ENCODE peak calls at places on chromosome X, in eight cellular contexts. I is mammary epithelial cell, P is pancreas, E is OCI-LY7, H is mesenchymal stem cell, S is heart right ventricle, U is fibroblast of lung, Z is BE2C. W is an unnamed sample.

GRCh38 chrX:36159254-36159653 is 239.7 kb downstream of the CFAP47 start:
- DNase-seq in I (no peak), P (no peak), E (no peak), H (no peak), S (no peak), U (no peak), Z (no peak), W (no peak)

GRCh38 chrX:47540754-47541538 is 20.1 kb upstream of the ARAF start:
- DNase-seq in I (peak; percentile 80), P (peak; percentile 68), E (no peak), H (peak; percentile 94), S (peak; percentile 39), U (peak; percentile 93), Z (peak; percentile 74), W (peak; percentile 78)

GRCh38 chrX:44748014-44748413 is 95.8 kb upstream of the DUSP21 start:
- DNase-seq in I (peak; percentile 57), P (no peak), E (no peak), H (peak; percentile 23), S (no peak), U (peak; percentile 7), Z (no peak), W (no peak)

GRCh38 chrX:1903380-1903935 is 288.6 kb downstream of the ASMT start:
- DNase-seq in I (no peak), P (no peak), E (no peak), H (peak; percentile 1), S (no peak), U (no peak), Z (no peak), W (no peak)

GRCh38 chrX:132292753-132293152 is 73.5 kb upstream of the RAP2C start:
- DNase-seq in I (peak; percentile 49), P (no peak), E (peak; percentile 61), H (peak; percentile 59), S (no peak), U (peak; percentile 73), Z (peak; percentile 19), W (peak; percentile 6)

GRCh38 chrX:129780441-129781105 is 824 bp downstream of the SASH3 start:
- DNase-seq in I (no peak), P (no peak), E (no peak), H (no peak), S (no peak), U (no peak), Z (no peak), W (no peak)

GRCh38 chrX:129984196-129984962 is 1.9 kb downstream of the BCORL1 start:
- DNase-seq in I (no peak), P (peak; percentile 43), E (peak; percentile 14), H (no peak), S (peak; percentile 40), U (no peak), Z (peak; percentile 38), W (no peak)

GRCh38 chrX:14039344-14039743 is 9.7 kb upstream of the GEMIN8 start:
- DNase-seq in I (peak; percentile 25), P (peak; percentile 35), E (peak; percentile 59), H (peak; percentile 29), S (no peak), U (peak; percentile 45), Z (peak; percentile 42), W (peak; percentile 12)

GRCh38 chrX:110924871-110925270 is 129.3 kb upstream of the CHRDL1 start:
- DNase-seq in I (no peak), P (no peak), E (no peak), H (no peak), S (no peak), U (no peak), Z (no peak), W (no peak)

GRCh38 chrX:121641560-121641959 is 594.1 kb downstream of the GLUD2 start:
- DNase-seq in I (peak; percentile 53), P (no peak), E (no peak), H (no peak), S (no peak), U (no peak), Z (no peak), W (no peak)

GRCh38 chrX:19670854-19671620 is 155.7 kb upstream of the MAP3K15 start:
- DNase-seq in I (peak; percentile 86), P (no peak), E (no peak), H (peak; percentile 87), S (peak; percentile 18), U (peak; percentile 81), Z (no peak), W (no peak)

GRCh38 chrX:23826653-23827052 is 43.7 kb downstream of the SAT1 start:
- DNase-seq in I (no peak), P (no peak), E (no peak), H (no peak), S (no peak), U (no peak), Z (no peak), W (no peak)

GRCh38 chrX:133985164-133986007 is at the start of gene GPC3:
- DNase-seq in I (peak; percentile 2), P (peak; percentile 53), E (no peak), H (peak; percentile 62), S (peak; percentile 16), U (peak; percentile 33), Z (peak; percentile 76), W (peak; percentile 19)

GRCh38 chrX:2767631-2768455 is 16.0 kb downstream of the XG start:
- DNase-seq in I (peak; percentile 28), P (no peak), E (no peak), H (peak; percentile 79), S (peak; percentile 30), U (no peak), Z (no peak), W (no peak)

GRCh38 chrX:33106737-33107136 is 104.6 kb downstream of the DMD start:
- DNase-seq in I (no peak), P (no peak), E (peak; percentile 22), H (no peak), S (no peak), U (no peak), Z (no peak), W (no peak)

DNA sequence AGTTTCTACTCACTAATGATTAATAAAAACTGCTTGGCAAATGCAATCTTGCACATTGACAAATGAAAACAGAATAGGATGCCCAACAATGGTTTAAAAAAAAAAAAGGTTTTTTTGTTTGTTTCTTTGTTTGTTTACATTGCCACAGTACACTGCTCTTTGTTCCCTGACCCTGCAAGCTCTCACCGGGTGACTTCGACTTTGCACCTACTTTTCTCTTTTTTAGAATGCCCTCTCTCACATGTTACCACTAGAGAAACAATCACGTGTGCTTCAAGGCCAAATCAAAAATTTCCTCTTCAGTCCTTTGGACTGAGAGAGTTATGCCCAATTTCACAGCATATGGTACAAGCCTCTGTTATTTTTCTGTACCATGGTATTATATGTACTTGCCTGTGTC is 101.5 kb downstream of the DMD start:
- DNase-seq in I (no peak), P (no peak), E (no peak), H (no peak), S (no peak), U (no peak), Z (no peak), W (no peak)
- H3K4me1 ChIP-seq in I (no peaks in the 10 kb centered on the region), P (no peaks in the 10 kb centered on the region), E (peaks cover 17% of the 10 kb centered on the region), H (no peaks in the 10 kb centered on the region), S (no peaks in the 10 kb centered on the region), U (no peaks in the 10 kb centered on the region), Z (no peaks in the 10 kb centered on the region), W (no peaks in the 10 kb centered on the region)

GRCh38 chrX:357035-357692 is 29.5 kb downstream of the PPP2R3B start:
- DNase-seq in I (no peak), P (no peak), E (no peak), H (no peak), S (no peak), U (no peak), Z (no peak), W (no peak)
- H3K36me3 ChIP-seq in I (peaks cover 2% of the 10 kb centered on the region), P (no peaks in the 10 kb centered on the region), E (peaks cover 98% of the 10 kb centered on the region), H (peaks cover 16% of the 10 kb centered on the region), S (peaks cover 35% of the 10 kb centered on the region), U (no peaks in the 10 kb centered on the region), Z (no peaks in the 10 kb centered on the region), W (no peaks in the 10 kb centered on the region)

GRCh38 chrX:39204349-39204748 is 403.1 kb downstream of the MID1IP1 start:
- DNase-seq in I (no peak), P (no peak), E (no peak), H (no peak), S (no peak), U (no peak), Z (no peak), W (no peak)

GRCh38 chrX:39203427-39203826 is 402.2 kb downstream of the MID1IP1 start:
- DNase-seq in I (no peak), P (no peak), E (no peak), H (no peak), S (no peak), U (no peak), Z (no peak), W (no peak)

GRCh38 chrX:39204945-39205344 is 403.7 kb downstream of the MID1IP1 start:
- DNase-seq in I (no peak), P (no peak), E (no peak), H (peak; percentile 1), S (no peak), U (no peak), Z (no peak), W (no peak)

GRCh38 chrX:39205467-39205866 is 404.2 kb downstream of the MID1IP1 start:
- DNase-seq in I (no peak), P (no peak), E (no peak), H (peak; percentile 1), S (no peak), U (no peak), Z (no peak), W (no peak)

GRCh38 chrX:39206746-39207145 is 405.5 kb downstream of the MID1IP1 start:
- DNase-seq in I (no peak), P (no peak), E (no peak), H (no peak), S (no peak), U (no peak), Z (no peak), W (no peak)
- H3K4me1 ChIP-seq in I (peaks cover 4% of the 10 kb centered on the region), P (no peaks in the 10 kb centered on the region), E (no peaks in the 10 kb centered on the region), H (no peaks in the 10 kb centered on the region), S (no peaks in the 10 kb centered on the region), U (no peaks in the 10 kb centered on the region), Z (no peaks in the 10 kb centered on the region), W (no peaks in the 10 kb centered on the region)

GRCh38 chrX:550514-550913 is 80.1 kb upstream of the SHOX start:
- DNase-seq in I (no peak), P (no peak), E (no peak), H (no peak), S (no peak), U (no peak), Z (no peak), W (no peak)
- H3K36me3 ChIP-seq in I (no peaks in the 10 kb centered on the region), P (no peaks in the 10 kb centered on the region), E (no peaks in the 10 kb centered on the region), H (no peaks in the 10 kb centered on the region), S (no peaks in the 10 kb centered on the region), U (no peaks in the 10 kb centered on the region), Z (no peaks in the 10 kb centered on the region), W (no peaks in the 10 kb centered on the region)

W was measured in prostate gland.